ENCODE peak calls at places on chromosomes 3 and 15, in four cellular contexts. K is NB4, W is activated T-cell treated with anti-CD3 and anti-CD28 coated beads for 4 hours, G is NCI-H774. F is an unnamed sample.

GRCh38 chr15:73956276-73957086 is 30.2 kb downstream of the LOXL1 start:
- DNase-seq in G (no peak), W (no peak), K (peak), F (no peak)

GRCh38 chr3:127064391-127065137 is 81.6 kb downstream of the PLXNA1 start:
- DNase-seq in W (no peak), G (no peak), K (peak), F (no peak)

GRCh38 chr15:58447244-58448010 is 15.6 kb downstream of the LIPC start:
- DNase-seq in G (no peak), W (no peak), K (peak), F (no peak)

GRCh38 chr3:42013652-42014442 is 51.9 kb upstream of the ULK4 start:
- DNase-seq in W (peak), K (peak), G (no peak), F (no peak)

GRCh38 chr3:111808439-111808838 is 50.6 kb upstream of the PHLDB2 start:
- DNase-seq in K (no peak), W (no peak), G (no peak), F (no peak)

GRCh38 chr3:136444581-136444980 is 194.4 kb downstream of the PCCB start:
- DNase-seq in G (no peak), W (no peak), K (no peak), F (no peak)

GRCh38 chr3:56758539-56758981 is 43.2 kb downstream of the ARHGEF3 start:
- DNase-seq in G (no peak), W (no peak), K (peak), F (no peak)

GRCh38 chr3:181457756-181458155 is 254.0 kb upstream of the SOX2 start:
- DNase-seq in W (no peak), G (no peak), K (no peak), F (no peak)

GRCh38 chr3:105406268-105406667 is 39.6 kb downstream of the ALCAM start:
- DNase-seq in G (no peak), W (no peak), K (no peak), F (no peak)

GRCh38 chr3:120791958-120792357 is 49.4 kb downstream of the GTF2E1 start:
- DNase-seq in W (no peak), G (no peak), K (no peak), F (peak)

GRCh38 chr3:110062711-110063110 is 725.4 kb upstream of the DPPA4 start:
- DNase-seq in K (no peak), G (no peak), W (no peak), F (no peak)

GRCh38 chr3:52253314-52254260 is 8.0 kb downstream of the PPM1M start:
- DNase-seq in W (peak), K (peak), G (no peak), F (no peak)

GRCh38 chr15:45187894-45188830 is at the start of gene SHF:
- DNase-seq in W (peak), K (peak), G (peak), F (peak)

GRCh38 chr3:187430576-187430975 is 62.4 kb downstream of the RTP4 start:
- DNase-seq in G (no peak), K (no peak), W (no peak), F (peak)

GRCh38 chr15:59424626-59425025 is 13.4 kb upstream of the FAM81A start:
- DNase-seq in G (no peak), W (no peak), K (no peak), F (no peak)

GRCh38 chr15:78564743-78565096 is 600 bp upstream of the CHRNA5 start:
- DNase-seq in K (no peak), W (no peak), G (no peak), F (no peak)

GRCh38 chr3:119600732-119601131 is 3.0 kb downstream of the PLA1A start:
- DNase-seq in G (no peak), W (no peak), K (peak), F (peak)

GRCh38 chr3:139534444-139534812 is 5.1 kb downstream of the RBP1 start:
- DNase-seq in W (no peak), K (no peak), G (no peak), F (no peak)

GRCh38 chr3:9028134-9028533 is 64.9 kb upstream of the RAD18 start:
- DNase-seq in W (no peak), G (no peak), K (no peak), F (no peak)

GRCh38 chr3:31382856-31383255 is 149.9 kb upstream of the STT3B start:
- DNase-seq in W (no peak), K (no peak), G (no peak), F (no peak)

GRCh38 chr3:115074502-115074901 is 72.6 kb downstream of the ZBTB20 start:
- DNase-seq in G (no peak), W (no peak), K (no peak), F (peak)

GRCh38 chr15:89656116-89656815 is 999 bp upstream of the KIF7 start:
- DNase-seq in K (no peak), W (no peak), G (no peak), F (no peak)

GRCh38 chr15:68364028-68364659 is 67.8 kb downstream of the ITGA11 start:
- DNase-seq in W (no peak), G (no peak), K (no peak), F (no peak)

GRCh38 chr3:188656196-188656982 is 502.4 kb downstream of the LPP start:
- DNase-seq in W (no peak), K (no peak), G (no peak), F (no peak)

GRCh38 chr3:135528638-135529037 is 436.9 kb upstream of the PPP2R3A start:
- DNase-seq in G (no peak), K (no peak), W (no peak), F (no peak)

GRCh38 chr3:134485075-134485536 is 679 bp downstream of the ANAPC13 start:
- DNase-seq in W (no peak), G (no peak), K (no peak), F (peak)

GRCh38 chr3:183122257-183122932 is 23.1 kb upstream of the MCCC1 start:
- DNase-seq in G (peak), K (peak), W (no peak), F (peak)

GRCh38 chr15:71379893-71380292 is 264.6 kb downstream of the THSD4 start:
- DNase-seq in W (no peak), K (no peak), G (no peak), F (no peak)

GRCh38 chr3:42699511-42699971 is 3.1 kb downstream of the HHATL start:
- DNase-seq in G (no peak), K (peak), W (no peak), F (no peak)

GRCh38 chr3:141979050-141979671 is 102.7 kb downstream of the ATP1B3 start:
- DNase-seq in G (no peak), K (no peak), W (no peak), F (no peak)

GRCh38 chr3:158094235-158094916 is 11.8 kb downstream of the SHOX2 start:
- DNase-seq in K (no peak), W (no peak), G (no peak), F (peak)

GRCh38 chr15:89740137-89740536 is 10.9 kb downstream of the MESP1 start:
- DNase-seq in W (peak), G (peak), K (peak), F (peak)

GRCh38 chr3:84959470-84960380 is 936 bp downstream of the CADM2 start:
- DNase-seq in G (no peak), K (no peak), W (no peak), F (peak)

GRCh38 chr3:38136272-38136806 is 588 bp downstream of the ACAA1 start:
- DNase-seq in W (no peak), G (no peak), K (peak), F (peak)

GRCh38 chr3:151816091-151816604 is 2.2 kb downstream of the AADAC start:
- DNase-seq in G (peak), K (no peak), W (no peak), F (peak)

GRCh38 chr3:73447118-73447517 is 177.6 kb downstream of the PDZRN3 start:
- DNase-seq in K (peak), W (no peak), G (no peak), F (peak)